ENCODE peak calls at places on chromosomes 11 and 22, in four cellular contexts. W is lung, R is body of pancreas, S is IMR-90. N is an unnamed sample.
A peak's percentile ranks its signal among the peaks of the same experiment; 100 is the strongest.

GRCh38 chr11:57462597-57462996 is 2.3 kb downstream of the RTN4RL2 start:
- DNase-seq in W (no peak), R (no peak), S (no peak), N (no peak)

GRCh38 chr11:112497826-112498225 is 237.2 kb upstream of the PLET1 start:
- DNase-seq in W (no peak), R (no peak), S (no peak), N (no peak)

GRCh38 chr11:125313271-125314222 is 149.0 kb downstream of the PKNOX2 start:
- DNase-seq in W (no peak), R (no peak), S (peak; percentile 65), N (no peak)

GRCh38 chr11:57342702-57343101 is 4.5 kb downstream of the P2RX3 start:
- DNase-seq in W (no peak), R (no peak), S (no peak), N (no peak)

GRCh38 chr11:57276169-57276854 is 39.3 kb upstream of the APLNR start:
- DNase-seq in W (no peak), R (no peak), S (no peak), N (no peak)

GRCh38 chr11:90113541-90113940 is 20.9 kb upstream of the NAALAD2 start:
- DNase-seq in W (no peak), R (no peak), S (no peak), N (no peak)

GRCh38 chr22:49373289-49373666 is 454.4 kb downstream of the BRD1 start:
- DNase-seq in W (peak; percentile 27), R (no peak), S (no peak), N (no peak)

GRCh38 chr11:70532066-70532440 is 133.7 kb downstream of the CTTN start:
- DNase-seq in W (no peak), R (no peak), S (peak; percentile 7), N (peak; percentile 17)

GRCh38 chr11:10847960-10848860 is 9.6 kb downstream of the ZBED5 start:
- DNase-seq in W (no peak), R (no peak), S (no peak), N (no peak)

GRCh38 chr11:35579557-35580396 is 38.5 kb upstream of the FJX1 start:
- DNase-seq in W (no peak), R (no peak), S (peak; percentile 99), N (no peak)

GRCh38 chr22:45866398-45867117 is 110.4 kb downstream of the WNT7B start:
- DNase-seq in W (no peak), R (no peak), S (no peak), N (no peak)
- H3K4me3 ChIP-seq in W (no peak overlapping the region), R (no peak overlapping the region), S (no peak overlapping the region), N (no peak overlapping the region)

DNA sequence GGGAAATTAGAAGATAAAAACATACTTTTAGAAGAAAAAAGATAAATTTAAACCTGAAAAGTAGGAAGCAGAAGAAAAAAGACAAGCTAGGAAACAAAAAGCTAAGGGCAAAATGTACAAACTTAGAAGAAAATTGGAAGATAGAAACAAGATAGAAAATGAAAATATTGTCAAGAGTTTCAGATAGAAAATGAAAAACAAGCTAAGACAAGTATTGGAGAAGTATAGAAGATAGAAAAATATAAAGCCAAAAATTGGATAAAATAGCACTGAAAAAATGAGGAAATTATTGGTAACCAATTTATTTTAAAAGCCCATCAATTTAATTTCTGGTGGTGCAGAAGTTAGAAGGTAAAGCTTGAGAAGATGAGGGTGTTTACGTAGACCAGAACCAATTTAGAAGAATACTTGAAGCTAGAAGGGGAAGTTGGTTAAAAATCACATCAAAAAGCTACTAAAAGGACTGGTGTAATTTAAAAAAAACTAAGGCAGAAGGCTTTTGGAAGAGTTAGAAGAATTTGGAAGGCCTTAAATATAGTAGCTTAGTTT is 942 bp downstream of the MALAT1 start:
- DNase-seq in W (no peak), R (no peak), S (no peak), N (no peak)
- H3K4me3 ChIP-seq in W (peak overlapping the region; percentile 44), R (peak overlapping the region; percentile 68), S (peak overlapping the region; percentile 72), N (peak overlapping the region; percentile 70)

GRCh38 chr11:117219455-117219854 is 12.4 kb downstream of the PCSK7 start:
- DNase-seq in W (no peak), R (no peak), S (no peak), N (peak; percentile 52)

GRCh38 chr11:117219995-117220394 is 11.9 kb downstream of the PCSK7 start:
- DNase-seq in W (no peak), R (no peak), S (no peak), N (no peak)

GRCh38 chr11:117221775-117222517 is 9.9 kb downstream of the PCSK7 start:
- DNase-seq in W (no peak), R (peak; percentile 61), S (peak; percentile 72), N (peak; percentile 27)

GRCh38 chr11:117220568-117220967 is 11.3 kb downstream of the PCSK7 start:
- DNase-seq in W (no peak), R (peak; percentile 50), S (no peak), N (peak; percentile 30)

GRCh38 chr11:117220999-117221774 is 10.7 kb downstream of the PCSK7 start:
- DNase-seq in W (no peak), R (no peak), S (no peak), N (no peak)
- H3K4me3 ChIP-seq in W (no peak overlapping the region), R (no peak overlapping the region), S (no peak overlapping the region), N (no peak overlapping the region)

DNA sequence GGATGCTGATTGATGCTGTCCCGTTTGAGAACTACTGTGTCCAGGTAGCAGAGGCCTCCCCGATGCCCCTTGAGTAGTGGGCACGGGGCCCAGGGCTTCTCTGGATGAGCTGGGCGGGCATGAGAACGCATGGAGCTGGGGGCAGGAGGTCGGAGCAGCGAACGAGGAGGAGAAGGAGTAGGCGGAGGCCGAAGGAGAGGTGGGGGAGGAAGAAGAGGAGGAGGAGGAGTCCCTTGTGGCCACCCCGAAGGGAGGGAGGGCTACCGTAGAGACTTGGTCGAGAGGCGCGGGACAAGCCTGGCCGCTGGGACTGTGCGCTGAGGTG is 62.9 kb downstream of the CRYBB2 start:
- DNase-seq in W (no peak), R (no peak), S (no peak), N (peak; percentile 60)
- H3K4me3 ChIP-seq in W (no peak overlapping the region), R (no peak overlapping the region), S (no peak overlapping the region), N (no peak overlapping the region)

GRCh38 chr11:78350101-78350645 is 67.4 kb downstream of the GAB2 start:
- DNase-seq in W (no peak), R (no peak), S (peak; percentile 55), N (no peak)

GRCh38 chr11:78351979-78352731 is 65.5 kb downstream of the GAB2 start:
- DNase-seq in W (no peak), R (no peak), S (no peak), N (no peak)

GRCh38 chr11:78351193-78351592 is 66.4 kb downstream of the GAB2 start:
- DNase-seq in W (no peak), R (no peak), S (no peak), N (no peak)

GRCh38 chr11:78349614-78350013 is 68.0 kb downstream of the GAB2 start:
- DNase-seq in W (no peak), R (no peak), S (peak; percentile 31), N (no peak)

GRCh38 chr11:78350646-78351165 is 66.9 kb downstream of the GAB2 start:
- DNase-seq in W (no peak), R (no peak), S (peak; percentile 47), N (no peak)
- H3K4me3 ChIP-seq in W (no peak overlapping the region), R (no peak overlapping the region), S (peak overlapping the region; percentile 5), N (no peak overlapping the region)

GRCh38 chr11:128684582-128685382 is 9.1 kb upstream of the FLI1 start:
- DNase-seq in W (no peak), R (no peak), S (no peak), N (no peak)
- H3K4me3 ChIP-seq in W (no peak overlapping the region), R (no peak overlapping the region), S (peak overlapping the region; percentile 19), N (no peak overlapping the region)

N was measured in RWPE2.